ENCODE peak calls at places on chromosomes 12 and 14, in four cellular contexts. Y, C, J and Z are unnamed samples.

GRCh38 chr12:3117628-3118027 is 40.4 kb downstream of the TSPAN9 start:
- DNase-seq in Y (no peak), C (no peak), J (no peak), Z (no peak)

GRCh38 chr14:101119830-101120571 is 216.5 kb upstream of the RTL1 start:
- DNase-seq in Y (no peak), C (peak; percentile 25), J (no peak), Z (no peak)

GRCh38 chr12:47832263-47832933 is 12.7 kb upstream of the HDAC7 start:
- DNase-seq in Y (no peak), C (no peak), J (no peak), Z (no peak)

GRCh38 chr14:49886523-49886922 is 6.4 kb upstream of the ARF6 start:
- DNase-seq in Y (no peak), C (no peak), J (no peak), Z (no peak)

GRCh38 chr14:105450864-105451720 is 23.5 kb upstream of the CRIP2 start:
- DNase-seq in Y (no peak), C (no peak), J (no peak), Z (no peak)

GRCh38 chr12:7959278-7960063 is 23.5 kb upstream of the SLC2A3 start:
- DNase-seq in Y (no peak), C (no peak), J (no peak), Z (no peak)

GRCh38 chr14:37318938-37319337 is 121.2 kb downstream of the MIPOL1 start:
- DNase-seq in Y (no peak), C (no peak), J (no peak), Z (no peak)

GRCh38 chr14:56118611-56119181 is 485 bp downstream of the PELI2 start:
- DNase-seq in Y (peak; percentile 49), C (peak; percentile 55), J (no peak), Z (no peak)

GRCh38 chr14:99479903-99480855 is 480 bp downstream of the SETD3 start:
- DNase-seq in Y (peak; percentile 46), C (peak; percentile 65), J (peak; percentile 51), Z (no peak)

GRCh38 chr14:106039400-106039799 is 513.0 kb downstream of the TMEM121 start:
- DNase-seq in Y (no peak), C (no peak), J (no peak), Z (no peak)

GRCh38 chr14:105889666-105890473 is 363.5 kb downstream of the TMEM121 start:
- DNase-seq in Y (no peak), C (no peak), J (no peak), Z (no peak)

GRCh38 chr14:99035268-99035667 is 236.7 kb downstream of the BCL11B start:
- DNase-seq in Y (peak; percentile 18), C (no peak), J (no peak), Z (no peak)

GRCh38 chr14:22185191-22185590 is 403.8 kb downstream of the DAD1 start:
- DNase-seq in Y (no peak), C (no peak), J (no peak), Z (no peak)

GRCh38 chr14:49865431-49865859 is 12.9 kb upstream of the NEMF start:
- DNase-seq in Y (peak; percentile 65), C (peak; percentile 53), J (peak; percentile 25), Z (no peak)

GRCh38 chr14:100905166-100905565 is 1.6 kb upstream of the RTL1 start:
- DNase-seq in Y (no peak), C (no peak), J (no peak), Z (no peak)

GRCh38 chr12:47771304-47771703 is 1.7 kb upstream of the SLC48A1 start:
- DNase-seq in Y (no peak), C (no peak), J (no peak), Z (no peak)

GRCh38 chr12:113359939-113360748 is 1.8 kb downstream of the PLBD2 start:
- DNase-seq in Y (peak; percentile 30), C (no peak), J (no peak), Z (no peak)